ENCODE peak calls at places on chromosomes 3 and 15, in four cellular contexts. I is neuronal stem cell, L is A549, A is tibial artery. E is an unnamed sample.

GRCh38 chr3:23114479-23114878 is 88.6 kb upstream of the UBE2E2 start:
- DNase-seq in I (no peak), A (no peak), L (no peak), E (no peak)

GRCh38 chr15:38041576-38041975 is 107.1 kb downstream of the TMCO5A start:
- DNase-seq in I (no peak), L (no peak), A (no peak), E (peak; percentile 61)

GRCh38 chr15:82960766-82961165 is 8.2 kb upstream of the HOMER2 start:
- DNase-seq in A (no peak), L (no peak), I (no peak), E (no peak)

GRCh38 chr15:68413363-68414255 is 18.4 kb downstream of the ITGA11 start:
- DNase-seq in I (no peak), A (peak; percentile 56), L (no peak), E (no peak)

GRCh38 chr3:168888781-168889180 is 774.7 kb downstream of the MECOM start:
- DNase-seq in I (no peak), L (no peak), A (no peak), E (no peak)

GRCh38 chr3:118782755-118783202 is 251.9 kb downstream of the IGSF11 start:
- DNase-seq in I (no peak), A (no peak), L (no peak), E (no peak)

GRCh38 chr15:101126618-101127502 is 125.0 kb downstream of the CHSY1 start:
- DNase-seq in A (no peak), I (no peak), L (no peak), E (peak; percentile 80)

GRCh38 chr3:149534671-149535394 is 60.3 kb downstream of the TM4SF4 start:
- DNase-seq in I (no peak), L (peak; percentile 36), A (no peak), E (peak; percentile 79)

GRCh38 chr3:134460965-134461364 is 24.8 kb downstream of the ANAPC13 start:
- DNase-seq in I (no peak), A (no peak), L (no peak), E (peak; percentile 76)

GRCh38 chr3:20657566-20657965 is 471.6 kb upstream of the SGO1 start:
- DNase-seq in I (no peak), L (no peak), A (no peak), E (no peak)

GRCh38 chr3:107775958-107776357 is 253.2 kb downstream of the BBX start:
- DNase-seq in I (no peak), L (no peak), A (no peak), E (no peak)

GRCh38 chr3:123489400-123490004 is 40.6 kb upstream of the ADCY5 start:
- DNase-seq in I (peak; percentile 55), A (peak; percentile 78), L (peak; percentile 60), E (peak; percentile 65)

GRCh38 chr3:148084931-148085330 is 612.8 kb upstream of the AGTR1 start:
- DNase-seq in L (no peak), A (no peak), I (no peak), E (no peak)

GRCh38 chr3:195081242-195081963 is 189.6 kb downstream of the XXYLT1 start:
- DNase-seq in A (no peak), I (no peak), L (no peak), E (peak; percentile 39)

GRCh38 chr3:161142486-161142885 is 37.3 kb upstream of the B3GALNT1 start:
- DNase-seq in I (no peak), A (no peak), L (no peak), E (peak; percentile 58)

GRCh38 chr3:184134746-184135148 is 411 bp upstream of the EIF2B5 start:
- DNase-seq in I (peak; percentile 29), L (no peak), A (no peak), E (no peak)

GRCh38 chr15:45812200-45812599 is 177.4 kb downstream of the SQOR start:
- DNase-seq in I (no peak), A (no peak), L (no peak), E (no peak)

GRCh38 chr3:25339220-25339619 is 88.8 kb upstream of the RARB start:
- DNase-seq in A (no peak), L (no peak), I (no peak), E (no peak)

GRCh38 chr15:80105193-80105984 is 45.9 kb downstream of the ZFAND6 start:
- DNase-seq in L (no peak), I (no peak), A (no peak), E (peak; percentile 67)

GRCh38 chr3:196016485-196016884 is 65.4 kb downstream of the TFRC start:
- DNase-seq in L (no peak), A (no peak), I (no peak), E (peak; percentile 64)

GRCh38 chr15:48144889-48145288 is 24.1 kb downstream of the SLC24A5 start:
- DNase-seq in I (no peak), L (no peak), A (no peak), E (no peak)

GRCh38 chr3:143586565-143586964 is 261.7 kb downstream of the SLC9A9 start:
- DNase-seq in I (no peak), L (no peak), A (no peak), E (peak; percentile 70)

GRCh38 chr3:146218880-146219866 is 31.7 kb downstream of the PLSCR4 start:
- DNase-seq in I (no peak), L (peak; percentile 15), A (no peak), E (peak; percentile 52)

GRCh38 chr3:161217496-161217895 is 3.6 kb upstream of the NMD3 start:
- DNase-seq in L (no peak), I (no peak), A (no peak), E (no peak)

GRCh38 chr15:96234109-96234892 is 96.2 kb upstream of the NR2F2 start:
- DNase-seq in L (no peak), A (peak; percentile 26), I (no peak), E (no peak)

GRCh38 chr15:49817100-49817499 is 196.3 kb downstream of the DTWD1 start:
- DNase-seq in A (no peak), L (no peak), I (no peak), E (no peak)

GRCh38 chr3:183149915-183150825 is 12.4 kb downstream of the LAMP3 start:
- DNase-seq in A (no peak), L (no peak), I (no peak), E (no peak)

GRCh38 chr15:40367038-40367672 is 9.1 kb downstream of the DISP2 start:
- DNase-seq in L (no peak), I (no peak), A (no peak), E (no peak)

GRCh38 chr3:103393395-103394186 is 958.8 kb downstream of the ZPLD1 start:
- DNase-seq in L (no peak), I (no peak), A (no peak), E (peak; percentile 39)

GRCh38 chr3:8220291-8220690 is 281.3 kb upstream of the LMCD1 start:
- DNase-seq in I (no peak), L (no peak), A (no peak), E (peak; percentile 47)

GRCh38 chr3:185455860-185456259 is 43.0 kb downstream of the TMEM41A start:
- DNase-seq in A (no peak), L (no peak), I (no peak), E (no peak)

GRCh38 chr3:83934208-83935150 is 1024.3 kb upstream of the CADM2 start:
- DNase-seq in I (no peak), L (no peak), A (no peak), E (peak; percentile 59)

GRCh38 chr15:66234798-66235197 is 18.8 kb downstream of the MEGF11 start:
- DNase-seq in A (no peak), L (no peak), I (no peak), E (no peak)

GRCh38 chr15:74776851-74777768 is 4.8 kb upstream of the CSK start:
- DNase-seq in A (no peak), L (no peak), I (no peak), E (no peak)

GRCh38 chr3:56928379-56929068 is 126.8 kb upstream of the ARHGEF3 start:
- DNase-seq in I (no peak), A (no peak), L (no peak), E (peak; percentile 11)

GRCh38 chr3:36944012-36944640 is 728 bp downstream of the TRANK1 start:
- DNase-seq in L (peak; percentile 44), A (peak; percentile 41), I (peak; percentile 54), E (peak; percentile 61)

GRCh38 chr3:122390665-122391064 is 6.7 kb downstream of the FAM162A start:
- DNase-seq in A (no peak), L (no peak), I (no peak), E (no peak)

GRCh38 chr3:122389892-122390291 is 5.9 kb downstream of the FAM162A start:
- DNase-seq in I (no peak), A (no peak), L (no peak), E (no peak)

GRCh38 chr3:122389197-122389596 is 5.2 kb downstream of the FAM162A start:
- DNase-seq in L (no peak), I (no peak), A (no peak), E (no peak)

GRCh38 chr3:122383915-122384697 is at the start of gene FAM162A:
- DNase-seq in L (peak; percentile 80), I (peak; percentile 90), A (peak; percentile 94), E (peak; percentile 89)

GRCh38 chr3:122387709-122388108 is 3.7 kb downstream of the FAM162A start:
- DNase-seq in I (no peak), L (no peak), A (no peak), E (no peak)
- H3K4me3 ChIP-seq in I (no peak overlapping the region), L (no peak overlapping the region), A (no peak overlapping the region), E (no peak overlapping the region)

GRCh38 chr3:46981932-46982471 is 2.5 kb downstream of the NBEAL2 start:
- DNase-seq in L (no peak), I (no peak), A (peak; percentile 42), E (no peak)
- H3K4me3 ChIP-seq in L (no peak overlapping the region), I (no peak overlapping the region), A (no peak overlapping the region), E (no peak overlapping the region)

GRCh38 chr3:69201658-69202057 is 79.3 kb upstream of the LMOD3 start:
- DNase-seq in A (no peak), I (no peak), L (no peak), E (no peak)
- H3K4me3 ChIP-seq in A (no peak overlapping the region), I (no peak overlapping the region), L (no peak overlapping the region), E (no peak overlapping the region)

GRCh38 chr3:190558796-190559195 is 44.9 kb downstream of the IL1RAP start:
- DNase-seq in I (no peak), L (no peak), A (no peak), E (no peak)
- H3K4me3 ChIP-seq in I (no peak overlapping the region), L (no peak overlapping the region), A (no peak overlapping the region), E (no peak overlapping the region)

GRCh38 chr3:4977889-4978258 is 1.4 kb upstream of the BHLHE40 start:
- DNase-seq in I (no peak), A (peak; percentile 39), L (no peak), E (no peak)

GRCh38 chr3:4979401-4980228 is at the start of gene BHLHE40:
- DNase-seq in L (no peak), I (no peak), A (peak; percentile 34), E (no peak)

GRCh38 chr3:4980229-4981159 is 1.3 kb downstream of the BHLHE40 start:
- DNase-seq in L (peak; percentile 64), A (peak; percentile 94), I (peak; percentile 59), E (peak; percentile 95)

GRCh38 chr3:4978259-4978965 is 825 bp upstream of the BHLHE40 start:
- DNase-seq in I (no peak), A (peak; percentile 97), L (peak; percentile 94), E (peak; percentile 100)

DNA sequence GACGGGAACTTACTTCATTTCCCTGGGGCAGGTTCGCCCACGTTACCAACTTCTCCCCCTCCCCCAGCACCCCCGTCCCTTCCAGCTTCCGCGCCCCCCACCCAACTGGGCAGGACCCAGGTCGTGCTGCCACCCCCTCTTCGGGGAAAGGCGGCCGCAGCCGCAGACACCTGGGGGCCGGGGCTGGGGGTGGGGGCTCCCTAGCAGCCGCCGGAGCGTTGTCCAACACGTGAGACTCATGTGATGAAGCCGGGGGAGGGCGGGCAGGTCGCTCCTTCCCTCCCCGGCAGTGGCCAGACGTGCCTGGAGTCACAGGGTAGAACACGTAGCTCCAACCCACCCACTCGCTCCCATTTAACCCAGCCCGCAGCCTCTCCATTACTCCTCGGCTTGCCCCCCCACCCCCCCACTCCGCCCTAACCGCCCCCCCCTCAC is 254 bp upstream of the BHLHE40 start:
- DNase-seq in I (no peak), A (peak; percentile 97), L (peak; percentile 89), E (peak; percentile 99)
- H3K4me3 ChIP-seq in I (peak overlapping the region; percentile 77), A (peak overlapping the region; percentile 60), L (peak overlapping the region; percentile 88), E (peak overlapping the region; percentile 52)